ENCODE peak calls at places on chromosomes 11 and 22, in five cellular contexts. One of them, this sample, is unnamed.

GRCh38 chr11:122556605-122557004 is 98.9 kb upstream of the UBASH3B start:
- DNase-seq in esophagus squamous epithelium: no peak
- DNase-seq in left ventricle myocardium inferior: no peak
- DNase-seq in HuH-7.5: no peak
- DNase-seq in NCI-H446 treated with DMSO at 0.1 percent for 48 hours: no peak
- DNase-seq in this sample: peak

GRCh38 chr11:16775604-16776283 is 37.3 kb downstream of the C11orf58 start:
- DNase-seq in esophagus squamous epithelium: no peak
- DNase-seq in NCI-H446 treated with DMSO at 0.1 percent for 48 hours: no peak
- DNase-seq in HuH-7.5: no peak
- DNase-seq in left ventricle myocardium inferior: no peak
- DNase-seq in this sample: no peak

GRCh38 chr11:44176541-44177213 is 81.2 kb downstream of the EXT2 start:
- DNase-seq in HuH-7.5: no peak
- DNase-seq in esophagus squamous epithelium: no peak
- DNase-seq in NCI-H446 treated with DMSO at 0.1 percent for 48 hours: no peak
- DNase-seq in left ventricle myocardium inferior: no peak
- DNase-seq in this sample: no peak

GRCh38 chr11:14258177-14258935 is 100.6 kb downstream of the RRAS2 start:
- DNase-seq in NCI-H446 treated with DMSO at 0.1 percent for 48 hours: no peak
- DNase-seq in esophagus squamous epithelium: no peak
- DNase-seq in HuH-7.5: peak
- DNase-seq in left ventricle myocardium inferior: no peak
- DNase-seq in this sample: no peak

GRCh38 chr11:43825217-43825816 is 55.3 kb upstream of the ALKBH3 start:
- DNase-seq in esophagus squamous epithelium: no peak
- DNase-seq in HuH-7.5: no peak
- DNase-seq in NCI-H446 treated with DMSO at 0.1 percent for 48 hours: peak
- DNase-seq in left ventricle myocardium inferior: no peak
- DNase-seq in this sample: no peak

GRCh38 chr11:7605544-7605943 is 67.8 kb downstream of the CYB5R2 start:
- DNase-seq in HuH-7.5: no peak
- DNase-seq in esophagus squamous epithelium: no peak
- DNase-seq in left ventricle myocardium inferior: no peak
- DNase-seq in NCI-H446 treated with DMSO at 0.1 percent for 48 hours: no peak
- DNase-seq in this sample: no peak

GRCh38 chr11:133834399-133835257 is 10.7 kb downstream of the SPATA19 start:
- DNase-seq in HuH-7.5: no peak
- DNase-seq in NCI-H446 treated with DMSO at 0.1 percent for 48 hours: no peak
- DNase-seq in left ventricle myocardium inferior: no peak
- DNase-seq in esophagus squamous epithelium: no peak
- DNase-seq in this sample: no peak

GRCh38 chr22:41995211-41995610 is 3.4 kb upstream of the WBP2NL start:
- DNase-seq in HuH-7.5: no peak
- DNase-seq in left ventricle myocardium inferior: no peak
- DNase-seq in NCI-H446 treated with DMSO at 0.1 percent for 48 hours: no peak
- DNase-seq in esophagus squamous epithelium: no peak
- DNase-seq in this sample: no peak

GRCh38 chr22:44033689-44034088 is 9.6 kb downstream of the PARVB start:
- DNase-seq in NCI-H446 treated with DMSO at 0.1 percent for 48 hours: no peak
- DNase-seq in esophagus squamous epithelium: no peak
- DNase-seq in HuH-7.5: no peak
- DNase-seq in left ventricle myocardium inferior: no peak
- DNase-seq in this sample: no peak

GRCh38 chr11:33842236-33842915 is 49.5 kb downstream of the LMO2 start:
- DNase-seq in esophagus squamous epithelium: no peak
- DNase-seq in NCI-H446 treated with DMSO at 0.1 percent for 48 hours: no peak
- DNase-seq in left ventricle myocardium inferior: no peak
- DNase-seq in HuH-7.5: no peak
- DNase-seq in this sample: no peak

GRCh38 chr11:99952816-99953215 is 734.3 kb upstream of the ARHGAP42 start:
- DNase-seq in HuH-7.5: no peak
- DNase-seq in NCI-H446 treated with DMSO at 0.1 percent for 48 hours: no peak
- DNase-seq in esophagus squamous epithelium: no peak
- DNase-seq in left ventricle myocardium inferior: no peak
- DNase-seq in this sample: no peak

GRCh38 chr11:44133335-44133946 is 38.0 kb downstream of the EXT2 start:
- DNase-seq in NCI-H446 treated with DMSO at 0.1 percent for 48 hours: peak
- DNase-seq in HuH-7.5: no peak
- DNase-seq in esophagus squamous epithelium: no peak
- DNase-seq in left ventricle myocardium inferior: no peak
- DNase-seq in this sample: no peak